ENCODE peak calls at places on chromosomes 2 and 18, in eight cellular contexts. R is right atrium auricular region, O is lower leg skin, N is neuronal stem cell, G is astrocyte of the spinal cord, X is skeletal muscle cell, M is IMR-90, J is psoas muscle. D is an unnamed sample.

GRCh38 chr2:139225961-139226360 is 445.8 kb upstream of the NXPH2 start:
- DNase-seq in X (no peak), J (no peak), R (no peak), M (no peak), G (no peak), N (no peak), O (no peak), D (no peak)

GRCh38 chr2:101617786-101618185 is 79.7 kb upstream of the MAP4K4 start:
- DNase-seq in R (no peak), J (no peak), M (peak; percentile 4), N (no peak), X (no peak), O (no peak), G (peak; percentile 43), D (no peak)

GRCh38 chr2:197196737-197197136 is 113.8 kb downstream of the ANKRD44 start:
- DNase-seq in N (no peak), J (no peak), O (no peak), G (no peak), R (no peak), M (no peak), X (no peak), D (no peak)

GRCh38 chr2:138239902-138240595 is 261.5 kb upstream of the SPOPL start:
- DNase-seq in X (peak; percentile 49), J (no peak), G (peak; percentile 41), M (no peak), N (no peak), O (no peak), R (no peak), D (no peak)

GRCh38 chr2:205524656-205525055 is 157.6 kb upstream of the NRP2 start:
- DNase-seq in J (no peak), O (no peak), G (no peak), M (no peak), N (no peak), X (no peak), R (no peak), D (no peak)

GRCh38 chr18:10490401-10491289 is 35.2 kb upstream of the NAPG start:
- DNase-seq in G (no peak), J (no peak), N (no peak), X (no peak), O (no peak), M (no peak), R (no peak), D (no peak)

GRCh38 chr18:48328473-48329205 is 80.5 kb downstream of the ZBTB7C start:
- DNase-seq in G (peak; percentile 70), R (no peak), J (no peak), M (peak; percentile 46), N (no peak), X (peak; percentile 36), O (no peak), D (no peak)

GRCh38 chr18:77063256-77063655 is 69.3 kb downstream of the MBP start:
- DNase-seq in R (peak; percentile 55), O (no peak), G (peak; percentile 81), X (no peak), N (no peak), J (no peak), M (peak; percentile 67), D (no peak)

GRCh38 chr2:41899189-41899588 is 148.6 kb upstream of the PKDCC start:
- DNase-seq in M (peak; percentile 42), J (no peak), G (peak; percentile 43), O (no peak), X (no peak), N (no peak), R (no peak), D (no peak)

GRCh38 chr2:102336502-102336945 is 19.1 kb upstream of the IL18R1 start:
- DNase-seq in R (no peak), O (no peak), J (peak; percentile 29), M (peak; percentile 32), N (no peak), G (no peak), X (no peak), D (no peak)

GRCh38 chr2:216633616-216634316 is 546 bp downstream of the IGFBP2 start:
- DNase-seq in X (no peak), G (no peak), M (no peak), J (peak; percentile 29), N (no peak), R (no peak), O (no peak), D (no peak)

GRCh38 chr2:216634317-216635148 is 1.3 kb downstream of the IGFBP2 start:
- DNase-seq in N (no peak), X (no peak), J (no peak), M (no peak), O (no peak), R (no peak), G (peak; percentile 33), D (no peak)

GRCh38 chr2:216635171-216635570 is 2.0 kb downstream of the IGFBP2 start:
- DNase-seq in N (peak; percentile 47), J (no peak), R (no peak), O (no peak), X (no peak), G (peak; percentile 52), M (no peak), D (no peak)

GRCh38 chr2:216632321-216632951 is 784 bp upstream of the IGFBP2 start:
- DNase-seq in X (no peak), O (no peak), N (no peak), R (no peak), M (no peak), G (no peak), J (no peak), D (no peak)

DNA sequence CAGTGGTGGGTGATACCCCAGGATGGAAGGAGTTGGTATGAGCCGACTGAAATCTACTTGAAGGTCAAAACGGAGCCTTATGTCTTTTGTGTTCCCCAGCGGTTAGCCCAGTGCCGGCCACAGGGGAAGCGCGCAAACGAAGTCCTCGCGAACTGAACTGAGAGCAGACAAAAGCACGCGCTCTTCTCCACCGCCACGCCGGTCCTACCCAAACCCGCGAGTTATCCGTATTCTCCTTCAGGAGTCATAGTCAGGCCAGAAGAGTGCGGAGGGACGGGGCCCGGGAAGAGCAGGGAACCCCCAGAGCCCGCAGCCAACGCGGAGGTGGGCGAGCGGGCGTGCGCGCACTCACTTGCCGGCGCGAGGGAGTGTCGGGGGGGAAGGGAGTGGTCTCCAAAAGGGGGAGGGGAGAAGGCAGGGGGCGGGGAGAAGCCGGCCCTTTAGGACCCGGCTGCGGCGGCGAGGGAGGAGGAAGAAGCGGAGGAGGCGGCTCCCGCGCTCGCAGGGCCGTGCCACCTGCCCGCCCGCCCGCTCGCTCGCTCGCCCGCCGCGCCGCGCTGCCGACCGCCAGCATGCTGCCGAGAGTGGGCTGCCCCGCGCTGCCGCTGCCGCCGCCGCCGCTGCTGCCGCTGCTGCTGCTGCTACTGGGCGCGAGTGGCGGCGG is at the start of gene IGFBP2:
- DNase-seq in X (no peak), G (peak; percentile 60), J (peak; percentile 30), N (peak; percentile 85), M (peak; percentile 40), O (no peak), R (no peak), D (no peak)
- H3K4me3 ChIP-seq in X (peak within 1 kb of the TSS; percentile 79), G (peak within 1 kb of the TSS; percentile 69), J (peak within 1 kb of the TSS; percentile 70), N (peak within 1 kb of the TSS; percentile 82), M (peak within 1 kb of the TSS; percentile 48), O (peak within 1 kb of the TSS; percentile 26), R (peak within 1 kb of the TSS; percentile 69), D (peak within 1 kb of the TSS; percentile 90)

GRCh38 chr2:64698668-64699444 is 45.1 kb upstream of the SERTAD2 start:
- DNase-seq in J (no peak), G (peak; percentile 90), R (no peak), X (peak; percentile 56), N (no peak), O (no peak), M (peak; percentile 94), D (no peak)
- H3K4me3 ChIP-seq in J (no peak overlapping the region), G (no peak overlapping the region), R (no peak overlapping the region), X (no peak overlapping the region), N (no peak overlapping the region), O (no peak overlapping the region), M (no peak overlapping the region), D (no peak overlapping the region)

GRCh38 chr2:232540441-232541041 is 1.0 kb downstream of the CHRNG start:
- DNase-seq in M (no peak), X (no peak), O (no peak), G (no peak), J (no peak), N (no peak), R (no peak), D (no peak)

GRCh38 chr2:232538671-232539070 is 821 bp upstream of the CHRNG start:
- DNase-seq in X (no peak), J (no peak), N (no peak), G (no peak), O (no peak), R (no peak), M (no peak), D (no peak)

GRCh38 chr2:232541195-232541960 is 1.9 kb downstream of the CHRNG start:
- DNase-seq in X (no peak), J (no peak), N (no peak), R (no peak), M (no peak), G (no peak), O (no peak), D (no peak)

GRCh38 chr2:232537499-232537898 is 2.0 kb upstream of the CHRNG start:
- DNase-seq in J (no peak), O (no peak), M (no peak), R (no peak), N (no peak), G (no peak), X (no peak), D (no peak)

GRCh38 chr2:232539298-232540231 is at the start of gene CHRNG:
- DNase-seq in G (no peak), R (no peak), M (no peak), X (no peak), N (no peak), O (no peak), J (no peak), D (no peak)
- H3K4me3 ChIP-seq in G (no peak within 1 kb of the TSS), R (no peak within 1 kb of the TSS), M (no peak within 1 kb of the TSS), X (peak within 1 kb of the TSS; percentile 41), N (no peak within 1 kb of the TSS), O (no peak within 1 kb of the TSS), J (peak within 1 kb of the TSS; percentile 58), D (no peak within 1 kb of the TSS)

GRCh38 chr18:70493461-70493860 is 204.6 kb downstream of the SOCS6 start:
- DNase-seq in O (no peak), X (no peak), R (no peak), G (no peak), N (no peak), J (no peak), M (no peak), D (no peak)

GRCh38 chr18:70491734-70492348 is 203.0 kb downstream of the SOCS6 start:
- DNase-seq in O (peak; percentile 21), M (peak; percentile 32), X (no peak), J (no peak), R (no peak), N (peak; percentile 57), G (peak; percentile 40), D (peak; percentile 4)

GRCh38 chr18:70490008-70490933 is 201.4 kb downstream of the SOCS6 start:
- DNase-seq in J (no peak), O (peak; percentile 15), X (peak; percentile 43), G (peak; percentile 59), N (peak; percentile 57), M (peak; percentile 57), R (no peak), D (no peak)

GRCh38 chr18:70494524-70494923 is 205.7 kb downstream of the SOCS6 start:
- DNase-seq in R (no peak), J (no peak), N (no peak), X (no peak), O (no peak), M (no peak), G (no peak), D (no peak)

DNA sequence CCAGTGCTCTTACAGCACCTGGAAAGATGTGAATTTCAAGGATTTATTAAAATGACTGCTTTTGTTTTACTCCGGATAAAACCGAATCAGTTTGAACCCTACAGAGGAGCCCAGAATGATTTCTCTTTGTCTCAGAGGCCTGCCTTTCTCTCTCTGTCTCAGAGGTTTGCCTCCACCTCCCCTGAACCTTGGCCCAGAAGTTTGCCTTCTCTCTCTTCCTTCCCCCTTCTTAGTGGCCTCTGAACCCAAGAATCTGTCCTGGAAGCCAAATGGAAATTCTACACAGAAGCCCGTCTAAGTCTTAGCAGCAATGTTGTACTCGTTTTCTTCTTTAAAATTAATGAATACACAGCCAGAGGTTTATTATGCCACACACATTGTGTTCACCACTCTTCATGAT is 200.7 kb downstream of the SOCS6 start:
- DNase-seq in X (no peak), O (no peak), J (no peak), M (no peak), N (no peak), R (no peak), G (no peak), D (no peak)
- H3K4me3 ChIP-seq in X (no peak overlapping the region), O (no peak overlapping the region), J (no peak overlapping the region), M (no peak overlapping the region), N (no peak overlapping the region), R (no peak overlapping the region), G (no peak overlapping the region), D (no peak overlapping the region)